ENCODE peak calls at places on chromosomes 4 and X, in ten cellular contexts. R is DND-41, S is GM23248, O is trophoblast cell, I is GM23338, N is fibroblast of lung, L is H1, D is IMR-90, W is K562, X is astrocyte. Y is an unnamed sample.

GRCh38 chrX:71543316-71543715 is 10.4 kb downstream of the OGT start:
- DNase-seq in R (no peak), S (peak; percentile 90), O (peak; percentile 46), I (no peak), N (peak; percentile 86), L (no peak), D (peak; percentile 83), W (no peak), X (peak; percentile 80), Y (peak; percentile 95)

GRCh38 chr4:71830-72229 is 18.7 kb downstream of the ZNF595 start:
- DNase-seq in R (no peak), S (no peak), O (no peak), I (no peak), N (no peak), L (no peak), D (no peak), W (no peak), X (no peak), Y (no peak)

GRCh38 chrX:103608305-103608963 is 671 bp downstream of the TCEAL3 start:
- DNase-seq in R (no peak), S (peak; percentile 34), O (no peak), I (no peak), N (no peak), L (no peak), D (no peak), W (no peak), X (no peak), Y (no peak)

GRCh38 chrX:12704706-12705105 is 86.5 kb upstream of the PRPS2 start:
- DNase-seq in R (no peak), S (no peak), O (no peak), I (no peak), N (no peak), L (no peak), D (no peak), W (no peak), X (no peak), Y (no peak)

GRCh38 chr4:9146967-9147366 is 23.2 kb upstream of the FAM90A26 start:
- DNase-seq in R (no peak), S (no peak), O (no peak), I (no peak), N (no peak), L (no peak), D (no peak), W (no peak), X (no peak), Y (no peak)

GRCh38 chr4:94498502-94498901 is 46.8 kb downstream of the PDLIM5 start:
- DNase-seq in R (no peak), S (no peak), O (no peak), I (no peak), N (no peak), L (no peak), D (no peak), W (no peak), X (no peak), Y (no peak)

GRCh38 chr4:17664755-17665154 is 50.3 kb downstream of the MED28 start:
- DNase-seq in R (no peak), S (no peak), O (no peak), I (no peak), N (no peak), L (no peak), D (no peak), W (no peak), X (no peak), Y (no peak)

GRCh38 chr4:156901871-156902270 is 69.7 kb downstream of the PDGFC start:
- DNase-seq in R (no peak), S (peak; percentile 65), O (no peak), I (no peak), N (no peak), L (no peak), D (peak; percentile 22), W (no peak), X (no peak), Y (no peak)

GRCh38 chr4:152513078-152513477 is 22.8 kb downstream of the FBXW7 start:
- DNase-seq in R (no peak), S (no peak), O (no peak), I (peak; percentile 18), N (no peak), L (no peak), D (no peak), W (no peak), X (no peak), Y (no peak)

GRCh38 chr4:104976258-104976657 is 170.4 kb upstream of the TET2 start:
- DNase-seq in R (no peak), S (no peak), O (no peak), I (no peak), N (no peak), L (no peak), D (no peak), W (no peak), X (no peak), Y (no peak)

GRCh38 chr4:54651050-54651449 is 6.7 kb upstream of the KIT start:
- DNase-seq in R (no peak), S (no peak), O (no peak), I (no peak), N (no peak), L (no peak), D (no peak), W (no peak), X (no peak), Y (no peak)

GRCh38 chr4:182380701-182381295 is 137.6 kb downstream of the TENM3 start:
- DNase-seq in R (no peak), S (no peak), O (no peak), I (no peak), N (no peak), L (no peak), D (no peak), W (no peak), X (no peak), Y (no peak)

GRCh38 chrX:92247076-92247475 is 467.9 kb downstream of the PCDH11X start:
- DNase-seq in R (no peak), S (peak; percentile 3), O (peak; percentile 4), I (no peak), N (peak; percentile 68), L (no peak), D (peak; percentile 43), W (no peak), X (peak; percentile 67), Y (peak; percentile 33)

GRCh38 chr4:143473334-143474126 is 40.0 kb upstream of the SMARCA5 start:
- DNase-seq in R (no peak), S (no peak), O (no peak), I (no peak), N (no peak), L (no peak), D (no peak), W (no peak), X (no peak), Y (no peak)
- H3K4me2 ChIP-seq in R (no peak overlapping the region), S (no peak overlapping the region), O (no peak overlapping the region), I (no peak overlapping the region), N (no peak overlapping the region), L (no peak overlapping the region), D (no peak overlapping the region), W (no peak overlapping the region), X (no peak overlapping the region), Y (no peak overlapping the region)

GRCh38 chr4:118923891-118924290 is 35.2 kb downstream of the SYNPO2 start:
- DNase-seq in R (no peak), S (no peak), O (no peak), I (no peak), N (no peak), L (no peak), D (no peak), W (no peak), X (no peak), Y (no peak)

GRCh38 chr4:118931791-118932190 is 43.1 kb downstream of the SYNPO2 start:
- DNase-seq in R (no peak), S (no peak), O (no peak), I (no peak), N (peak; percentile 56), L (no peak), D (peak; percentile 20), W (no peak), X (peak; percentile 48), Y (no peak)

GRCh38 chr4:118927976-118928375 is 39.3 kb downstream of the SYNPO2 start:
- DNase-seq in R (no peak), S (no peak), O (no peak), I (no peak), N (peak; percentile 38), L (no peak), D (no peak), W (no peak), X (no peak), Y (no peak)
- H3K4me1 ChIP-seq in R (no peaks in the 10 kb centered on the region), S (no peaks in the 10 kb centered on the region), O (no peaks in the 10 kb centered on the region), I (no peaks in the 10 kb centered on the region), N (no peaks in the 10 kb centered on the region), L (no peaks in the 10 kb centered on the region), D (no peaks in the 10 kb centered on the region), W (no peaks in the 10 kb centered on the region), X (no peaks in the 10 kb centered on the region), Y (no peaks in the 10 kb centered on the region)

GRCh38 chr4:13498464-13498863 is 14.3 kb upstream of the RAB28 start:
- DNase-seq in R (no peak), S (no peak), O (no peak), I (no peak), N (no peak), L (no peak), D (no peak), W (no peak), X (no peak), Y (no peak)

GRCh38 chr4:13492752-13493151 is 8.6 kb upstream of the RAB28 start:
- DNase-seq in R (no peak), S (no peak), O (no peak), I (no peak), N (no peak), L (no peak), D (no peak), W (no peak), X (no peak), Y (no peak)

GRCh38 chr4:13495753-13496152 is 11.6 kb upstream of the RAB28 start:
- DNase-seq in R (no peak), S (no peak), O (no peak), I (no peak), N (no peak), L (no peak), D (no peak), W (no peak), X (no peak), Y (no peak)

GRCh38 chr4:13496605-13497004 is 12.5 kb upstream of the RAB28 start:
- DNase-seq in R (no peak), S (no peak), O (no peak), I (no peak), N (no peak), L (no peak), D (no peak), W (no peak), X (no peak), Y (no peak)

GRCh38 chr4:13493793-13494192 is 9.7 kb upstream of the RAB28 start:
- DNase-seq in R (no peak), S (no peak), O (no peak), I (no peak), N (no peak), L (no peak), D (no peak), W (no peak), X (no peak), Y (no peak)
- H3K4me2 ChIP-seq in R (no peak overlapping the region), S (no peak overlapping the region), O (no peak overlapping the region), I (no peak overlapping the region), N (no peak overlapping the region), L (no peak overlapping the region), D (no peak overlapping the region), W (no peak overlapping the region), X (no peak overlapping the region), Y (no peak overlapping the region)

DNA sequence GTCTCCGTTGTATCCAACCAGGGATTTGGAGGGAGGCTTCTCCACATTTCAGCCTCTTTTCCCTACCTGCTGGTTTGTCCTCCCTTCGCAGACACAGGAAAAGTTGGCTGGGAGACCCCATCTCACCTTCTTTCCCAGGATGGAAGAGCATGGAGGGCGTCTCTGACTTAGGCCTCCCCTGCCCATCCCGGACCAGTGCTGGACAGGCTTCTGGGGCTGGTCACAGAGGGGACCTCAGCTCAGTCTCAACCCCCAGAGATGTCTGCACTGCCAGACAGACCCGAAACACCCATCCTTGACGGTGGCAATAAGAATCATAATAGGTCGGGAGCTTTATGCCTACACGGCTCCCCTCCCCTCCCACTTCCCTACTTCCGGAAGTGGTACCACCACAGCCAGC is 1.6 kb downstream of the WFS1 start:
- DNase-seq in R (no peak), S (no peak), O (no peak), I (no peak), N (no peak), L (no peak), D (no peak), W (no peak), X (no peak), Y (no peak)
- H3K4me1 ChIP-seq in R (no peaks in the 10 kb centered on the region), S (peaks cover 14% of the 10 kb centered on the region), O (peaks cover 40% of the 10 kb centered on the region), I (peaks cover 18% of the 10 kb centered on the region), N (peaks cover 34% of the 10 kb centered on the region), L (peaks cover 17% of the 10 kb centered on the region), D (peaks cover 29% of the 10 kb centered on the region), W (no peaks in the 10 kb centered on the region), X (peaks cover 30% of the 10 kb centered on the region), Y (peaks cover 40% of the 10 kb centered on the region)

Y was measured in PC-9.